ENCODE peak calls at places on chromosomes 5 and 9, in six cellular contexts. One of them, this sample, is unnamed.

GRCh38 chr5:505946-506555 is 18.2 kb downstream of the SLC9A3 start:
- DNase-seq in lower lobe of right lung: no peak
- DNase-seq in GM10248: no peak
- DNase-seq in T follicular helper cell: no peak
- DNase-seq in kidney epithelial cell: no peak
- DNase-seq in left cardiac atrium: no peak
- DNase-seq in this sample: no peak

GRCh38 chr5:23419115-23419514 is 88.3 kb upstream of the PRDM9 start:
- DNase-seq in T follicular helper cell: no peak
- DNase-seq in left cardiac atrium: no peak
- DNase-seq in kidney epithelial cell: peak; percentile 54
- DNase-seq in GM10248: no peak
- DNase-seq in lower lobe of right lung: no peak
- DNase-seq in this sample: no peak

GRCh38 chr5:52786937-52787599 is 648 bp upstream of the ITGA1 start:
- DNase-seq in GM10248: peak; percentile 14
- DNase-seq in lower lobe of right lung: peak; percentile 32
- DNase-seq in left cardiac atrium: no peak
- DNase-seq in T follicular helper cell: no peak
- DNase-seq in kidney epithelial cell: no peak
- DNase-seq in this sample: peak; percentile 68

GRCh38 chr5:140205216-140205615 is 30.2 kb downstream of the CYSTM1 start:
- DNase-seq in lower lobe of right lung: no peak
- DNase-seq in left cardiac atrium: no peak
- DNase-seq in GM10248: no peak
- DNase-seq in kidney epithelial cell: no peak
- DNase-seq in T follicular helper cell: no peak
- DNase-seq in this sample: no peak

GRCh38 chr9:78515108-78515507 is 218.2 kb downstream of the PSAT1 start:
- DNase-seq in kidney epithelial cell: no peak
- DNase-seq in GM10248: no peak
- DNase-seq in lower lobe of right lung: no peak
- DNase-seq in T follicular helper cell: no peak
- DNase-seq in left cardiac atrium: no peak
- DNase-seq in this sample: no peak

GRCh38 chr5:14521748-14522147 is 59.8 kb upstream of the OTULINL start:
- DNase-seq in lower lobe of right lung: no peak
- DNase-seq in kidney epithelial cell: no peak
- DNase-seq in left cardiac atrium: no peak
- DNase-seq in GM10248: no peak
- DNase-seq in T follicular helper cell: no peak
- DNase-seq in this sample: no peak

GRCh38 chr5:151469992-151470391 is 22.6 kb downstream of the SLC36A1 start:
- DNase-seq in kidney epithelial cell: no peak
- DNase-seq in left cardiac atrium: no peak
- DNase-seq in T follicular helper cell: no peak
- DNase-seq in lower lobe of right lung: no peak
- DNase-seq in GM10248: no peak
- DNase-seq in this sample: no peak

GRCh38 chr5:1517838-1518237 is 5.9 kb downstream of the LPCAT1 start:
- DNase-seq in left cardiac atrium: peak; percentile 12
- DNase-seq in GM10248: no peak
- DNase-seq in kidney epithelial cell: no peak
- DNase-seq in T follicular helper cell: no peak
- DNase-seq in lower lobe of right lung: peak; percentile 52
- DNase-seq in this sample: peak; percentile 1

GRCh38 chr9:34158362-34158869 is 20.4 kb upstream of the UBAP1 start:
- DNase-seq in kidney epithelial cell: peak; percentile 19
- DNase-seq in T follicular helper cell: no peak
- DNase-seq in left cardiac atrium: no peak
- DNase-seq in lower lobe of right lung: peak; percentile 73
- DNase-seq in GM10248: no peak
- DNase-seq in this sample: no peak

GRCh38 chr9:12424243-12424642 is 268.9 kb upstream of the TYRP1 start:
- DNase-seq in T follicular helper cell: no peak
- DNase-seq in GM10248: no peak
- DNase-seq in kidney epithelial cell: no peak
- DNase-seq in lower lobe of right lung: no peak
- DNase-seq in left cardiac atrium: no peak
- DNase-seq in this sample: no peak

GRCh38 chr5:32100230-32100629 is 73.9 kb downstream of the GOLPH3 start:
- DNase-seq in kidney epithelial cell: no peak
- DNase-seq in lower lobe of right lung: no peak
- DNase-seq in GM10248: no peak
- DNase-seq in left cardiac atrium: no peak
- DNase-seq in T follicular helper cell: no peak
- DNase-seq in this sample: no peak

GRCh38 chr5:90351101-90351500 is 58.5 kb downstream of the CETN3 start:
- DNase-seq in left cardiac atrium: no peak
- DNase-seq in T follicular helper cell: no peak
- DNase-seq in lower lobe of right lung: no peak
- DNase-seq in GM10248: no peak
- DNase-seq in kidney epithelial cell: no peak
- DNase-seq in this sample: no peak

GRCh38 chr5:77065256-77065655 is 21.8 kb downstream of the ZBED3 start:
- DNase-seq in left cardiac atrium: no peak
- DNase-seq in T follicular helper cell: no peak
- DNase-seq in kidney epithelial cell: no peak
- DNase-seq in lower lobe of right lung: no peak
- DNase-seq in GM10248: no peak
- DNase-seq in this sample: no peak

GRCh38 chr9:88817628-88818027 is 173.6 kb upstream of the S1PR3 start:
- DNase-seq in lower lobe of right lung: no peak
- DNase-seq in GM10248: no peak
- DNase-seq in kidney epithelial cell: no peak
- DNase-seq in T follicular helper cell: no peak
- DNase-seq in left cardiac atrium: no peak
- DNase-seq in this sample: no peak

GRCh38 chr9:136575626-136576268 is 29.9 kb upstream of the NOTCH1 start:
- DNase-seq in lower lobe of right lung: no peak
- DNase-seq in T follicular helper cell: no peak
- DNase-seq in GM10248: no peak
- DNase-seq in left cardiac atrium: no peak
- DNase-seq in kidney epithelial cell: no peak
- DNase-seq in this sample: no peak

GRCh38 chr9:129929467-129930125 is 94.3 kb downstream of the USP20 start:
- DNase-seq in lower lobe of right lung: no peak
- DNase-seq in GM10248: no peak
- DNase-seq in kidney epithelial cell: no peak
- DNase-seq in T follicular helper cell: no peak
- DNase-seq in left cardiac atrium: no peak
- DNase-seq in this sample: no peak

GRCh38 chr9:132027752-132028666 is 51.7 kb downstream of the MED27 start:
- DNase-seq in left cardiac atrium: no peak
- DNase-seq in GM10248: no peak
- DNase-seq in T follicular helper cell: no peak
- DNase-seq in lower lobe of right lung: no peak
- DNase-seq in kidney epithelial cell: no peak
- DNase-seq in this sample: peak; percentile 8

GRCh38 chr9:17484906-17485305 is 94.0 kb upstream of the SH3GL2 start:
- DNase-seq in GM10248: no peak
- DNase-seq in lower lobe of right lung: no peak
- DNase-seq in T follicular helper cell: no peak
- DNase-seq in kidney epithelial cell: no peak
- DNase-seq in left cardiac atrium: no peak
- DNase-seq in this sample: no peak

GRCh38 chr5:151596839-151597539 is 5.9 kb upstream of the FAT2 start:
- DNase-seq in left cardiac atrium: no peak
- DNase-seq in T follicular helper cell: no peak
- DNase-seq in lower lobe of right lung: no peak
- DNase-seq in kidney epithelial cell: no peak
- DNase-seq in GM10248: no peak
- DNase-seq in this sample: no peak

GRCh38 chr5:159878988-159879471 is 37.3 kb upstream of the ADRA1B start:
- DNase-seq in left cardiac atrium: peak; percentile 75
- DNase-seq in lower lobe of right lung: peak; percentile 58
- DNase-seq in T follicular helper cell: no peak
- DNase-seq in kidney epithelial cell: no peak
- DNase-seq in GM10248: no peak
- DNase-seq in this sample: peak; percentile 68

GRCh38 chr5:173318338-173318737 is 9.9 kb downstream of the STC2 start:
- DNase-seq in lower lobe of right lung: no peak
- DNase-seq in GM10248: no peak
- DNase-seq in left cardiac atrium: no peak
- DNase-seq in T follicular helper cell: no peak
- DNase-seq in kidney epithelial cell: no peak
- DNase-seq in this sample: no peak

GRCh38 chr9:76240578-76240977 is 153.6 kb downstream of the RFK start:
- DNase-seq in lower lobe of right lung: no peak
- DNase-seq in T follicular helper cell: no peak
- DNase-seq in left cardiac atrium: no peak
- DNase-seq in GM10248: no peak
- DNase-seq in kidney epithelial cell: no peak
- DNase-seq in this sample: no peak

GRCh38 chr9:8762676-8763075 is 963.1 kb upstream of the DMAC1 start:
- DNase-seq in T follicular helper cell: no peak
- DNase-seq in GM10248: no peak
- DNase-seq in left cardiac atrium: no peak
- DNase-seq in kidney epithelial cell: no peak
- DNase-seq in lower lobe of right lung: no peak
- DNase-seq in this sample: no peak

GRCh38 chr5:96702503-96703383 is 40.6 kb downstream of the CAST start:
- DNase-seq in lower lobe of right lung: peak; percentile 96
- DNase-seq in left cardiac atrium: peak; percentile 97
- DNase-seq in kidney epithelial cell: peak; percentile 82
- DNase-seq in GM10248: peak; percentile 74
- DNase-seq in T follicular helper cell: peak; percentile 81
- DNase-seq in this sample: peak; percentile 98

GRCh38 chr5:32720295-32720694 is 9.2 kb downstream of the NPR3 start:
- DNase-seq in lower lobe of right lung: no peak
- DNase-seq in kidney epithelial cell: no peak
- DNase-seq in GM10248: no peak
- DNase-seq in T follicular helper cell: no peak
- DNase-seq in left cardiac atrium: no peak
- DNase-seq in this sample: no peak

GRCh38 chr5:6750951-6751685 is 37.9 kb downstream of the TENT4A start:
- DNase-seq in GM10248: no peak
- DNase-seq in kidney epithelial cell: no peak
- DNase-seq in lower lobe of right lung: no peak
- DNase-seq in T follicular helper cell: no peak
- DNase-seq in left cardiac atrium: no peak
- DNase-seq in this sample: peak; percentile 49

GRCh38 chr9:116395409-116396037 is 241.9 kb downstream of the PAPPA start:
- DNase-seq in T follicular helper cell: no peak
- DNase-seq in GM10248: no peak
- DNase-seq in kidney epithelial cell: no peak
- DNase-seq in lower lobe of right lung: no peak
- DNase-seq in left cardiac atrium: no peak
- DNase-seq in this sample: no peak

GRCh38 chr5:60929024-60929423 is 15.8 kb downstream of the ERCC8 start:
- DNase-seq in T follicular helper cell: no peak
- DNase-seq in kidney epithelial cell: no peak
- DNase-seq in lower lobe of right lung: no peak
- DNase-seq in GM10248: no peak
- DNase-seq in left cardiac atrium: no peak
- DNase-seq in this sample: no peak

GRCh38 chr5:107916731-107917725 is 246.3 kb upstream of the EFNA5 start:
- DNase-seq in left cardiac atrium: no peak
- DNase-seq in T follicular helper cell: no peak
- DNase-seq in lower lobe of right lung: no peak
- DNase-seq in kidney epithelial cell: no peak
- DNase-seq in GM10248: no peak
- DNase-seq in this sample: no peak

GRCh38 chr9:101848485-101848919 is 110.1 kb upstream of the GRIN3A start:
- DNase-seq in kidney epithelial cell: no peak
- DNase-seq in left cardiac atrium: no peak
- DNase-seq in T follicular helper cell: no peak
- DNase-seq in lower lobe of right lung: no peak
- DNase-seq in GM10248: no peak
- DNase-seq in this sample: peak; percentile 5

GRCh38 chr9:88777498-88778312 is 213.6 kb upstream of the S1PR3 start:
- DNase-seq in lower lobe of right lung: no peak
- DNase-seq in kidney epithelial cell: no peak
- DNase-seq in left cardiac atrium: peak; percentile 62
- DNase-seq in GM10248: no peak
- DNase-seq in T follicular helper cell: no peak
- DNase-seq in this sample: no peak

GRCh38 chr5:160507181-160507811 is 85.6 kb downstream of the PTTG1 start:
- DNase-seq in left cardiac atrium: no peak
- DNase-seq in kidney epithelial cell: no peak
- DNase-seq in GM10248: peak; percentile 31
- DNase-seq in T follicular helper cell: no peak
- DNase-seq in lower lobe of right lung: no peak
- DNase-seq in this sample: no peak

GRCh38 chr5:67985686-67986387 is 229.7 kb upstream of the PIK3R1 start:
- DNase-seq in left cardiac atrium: no peak
- DNase-seq in GM10248: no peak
- DNase-seq in T follicular helper cell: no peak
- DNase-seq in kidney epithelial cell: no peak
- DNase-seq in lower lobe of right lung: no peak
- DNase-seq in this sample: no peak

GRCh38 chr9:132447346-132447745 is 37.3 kb downstream of the CFAP77 start:
- DNase-seq in T follicular helper cell: no peak
- DNase-seq in left cardiac atrium: no peak
- DNase-seq in lower lobe of right lung: no peak
- DNase-seq in kidney epithelial cell: no peak
- DNase-seq in GM10248: no peak
- DNase-seq in this sample: no peak

GRCh38 chr9:137382728-137383452 is 40.1 kb downstream of the EXD3 start:
- DNase-seq in left cardiac atrium: peak; percentile 16
- DNase-seq in kidney epithelial cell: no peak
- DNase-seq in lower lobe of right lung: no peak
- DNase-seq in GM10248: no peak
- DNase-seq in T follicular helper cell: no peak
- DNase-seq in this sample: no peak

GRCh38 chr5:163978897-163979296 is 473.5 kb downstream of the MAT2B start:
- DNase-seq in left cardiac atrium: no peak
- DNase-seq in T follicular helper cell: no peak
- DNase-seq in GM10248: no peak
- DNase-seq in kidney epithelial cell: no peak
- DNase-seq in lower lobe of right lung: no peak
- DNase-seq in this sample: no peak

GRCh38 chr5:3025392-3025791 is 273.9 kb upstream of the IRX2 start:
- DNase-seq in kidney epithelial cell: no peak
- DNase-seq in T follicular helper cell: no peak
- DNase-seq in lower lobe of right lung: no peak
- DNase-seq in GM10248: no peak
- DNase-seq in left cardiac atrium: no peak
- DNase-seq in this sample: no peak

GRCh38 chr5:983238-983524 is 25.4 kb upstream of the NKD2 start:
- DNase-seq in lower lobe of right lung: no peak
- DNase-seq in GM10248: no peak
- DNase-seq in kidney epithelial cell: no peak
- DNase-seq in left cardiac atrium: no peak
- DNase-seq in T follicular helper cell: no peak
- DNase-seq in this sample: no peak

This sample was measured in thyroid gland.